ENCODE peak calls at places on chromosomes 2 and 18, in six cellular contexts. U is HS-5; O is Calu3; K is germinal center; Y is effector CD4-positive, alpha-beta T cell; S is GM12865. Q is an unnamed sample.

GRCh38 chr2:115910270-115910669 is 1467.8 kb downstream of the DPP10 start:
- DNase-seq in U (no peak), O (no peak), K (no peak), Y (no peak), S (no peak), Q (no peak)

GRCh38 chr2:182581196-182581935 is 134.7 kb upstream of the DNAJC10 start:
- DNase-seq in U (no peak), O (no peak), K (no peak), Y (no peak), S (no peak), Q (no peak)

GRCh38 chr18:39313992-39314391 is 1748.4 kb upstream of the CELF4 start:
- DNase-seq in U (no peak), O (peak; percentile 15), K (no peak), Y (no peak), S (no peak), Q (no peak)

GRCh38 chr2:120990451-120990871 is 254.8 kb downstream of the GLI2 start:
- DNase-seq in U (no peak), O (no peak), K (no peak), Y (no peak), S (no peak), Q (no peak)

GRCh38 chr2:166321076-166321475 is 54.7 kb downstream of the SCN9A start:
- DNase-seq in U (no peak), O (no peak), K (no peak), Y (no peak), S (no peak), Q (no peak)

GRCh38 chr2:159982270-159982669 is 80.1 kb downstream of the PLA2R1 start:
- DNase-seq in U (peak; percentile 16), O (no peak), K (no peak), Y (no peak), S (no peak), Q (no peak)

GRCh38 chr2:71070294-71071025 is 2.0 kb downstream of the NAGK start:
- DNase-seq in U (no peak), O (peak; percentile 32), K (peak; percentile 28), Y (no peak), S (peak; percentile 33), Q (no peak)

GRCh38 chr2:61770298-61770697 is 83.6 kb downstream of the FAM161A start:
- DNase-seq in U (no peak), O (no peak), K (no peak), Y (no peak), S (no peak), Q (no peak)

GRCh38 chr18:76519156-76519549 is 24.1 kb upstream of the ZNF516 start:
- DNase-seq in U (no peak), O (no peak), K (no peak), Y (no peak), S (no peak), Q (no peak)

GRCh38 chr18:57970356-57971095 is 73.5 kb upstream of the NEDD4L start:
- DNase-seq in U (no peak), O (peak; percentile 13), K (no peak), Y (no peak), S (no peak), Q (no peak)

GRCh38 chr18:44945847-44946490 is 265.3 kb downstream of the SETBP1 start:
- DNase-seq in U (no peak), O (no peak), K (no peak), Y (no peak), S (no peak), Q (no peak)

Q was measured in activated naive CD8-positive, alpha-beta T cell treated with anti-CD3 and anti-CD28 coated beads, Interleukin-2, amount 50 U/mL, for 16 hours.